ENCODE peak calls at places on chromosomes 6 and 20, in eight cellular contexts. M, L, V, A, F, Z, C and P are unnamed samples.
A peak's percentile ranks its signal among the peaks of the same experiment; 100 is the strongest.

GRCh38 chr6:150741633-150742200 is 123.8 kb upstream of the MTHFD1L start:
- DNase-seq in M (peak; percentile 41), L (no peak), V (peak; percentile 5), A (no peak), F (peak; percentile 27), Z (no peak), C (no peak), P (peak; percentile 25)

GRCh38 chr6:27205375-27206278 is 41.9 kb upstream of the PRSS16 start:
- DNase-seq in M (no peak), L (peak; percentile 6), V (no peak), A (no peak), F (no peak), Z (no peak), C (no peak), P (no peak)

GRCh38 chr20:52105045-52105572 is 86.5 kb downstream of the ZFP64 start:
- DNase-seq in M (peak; percentile 56), L (peak; percentile 54), V (peak; percentile 68), A (no peak), F (peak; percentile 58), Z (peak; percentile 29), C (no peak), P (no peak)

GRCh38 chr20:18794428-18794787 is 19.2 kb upstream of the SCP2D1 start:
- DNase-seq in M (no peak), L (no peak), V (no peak), A (no peak), F (no peak), Z (no peak), C (no peak), P (no peak)

GRCh38 chr6:138088307-138088744 is 18.9 kb downstream of the PERP start:
- DNase-seq in M (no peak), L (peak; percentile 90), V (peak; percentile 84), A (peak; percentile 29), F (no peak), Z (peak; percentile 72), C (peak; percentile 80), P (no peak)

GRCh38 chr20:36861875-36862801 is 13.8 kb upstream of the TLDC2 start:
- DNase-seq in M (no peak), L (peak; percentile 79), V (peak; percentile 91), A (peak; percentile 74), F (peak; percentile 63), Z (peak; percentile 82), C (no peak), P (peak; percentile 66)

GRCh38 chr6:16128759-16129622 is at the start of gene MYLIP:
- DNase-seq in M (peak; percentile 99), L (peak; percentile 86), V (peak; percentile 90), A (peak; percentile 97), F (peak; percentile 99), Z (peak; percentile 91), C (peak; percentile 59), P (peak; percentile 100)

GRCh38 chr6:90355965-90356364 is 59.3 kb upstream of the BACH2 start:
- DNase-seq in M (no peak), L (no peak), V (no peak), A (no peak), F (no peak), Z (no peak), C (no peak), P (no peak)

GRCh38 chr20:8932192-8933150 is 136.4 kb upstream of the PLCB4 start:
- DNase-seq in M (no peak), L (peak; percentile 69), V (peak; percentile 42), A (no peak), F (no peak), Z (peak; percentile 91), C (peak; percentile 90), P (no peak)

GRCh38 chr6:55666811-55667210 is 87.8 kb upstream of the HMGCLL1 start:
- DNase-seq in M (no peak), L (no peak), V (no peak), A (no peak), F (no peak), Z (no peak), C (no peak), P (no peak)

GRCh38 chr6:55665224-55665587 is 86.2 kb upstream of the HMGCLL1 start:
- DNase-seq in M (no peak), L (no peak), V (no peak), A (no peak), F (no peak), Z (no peak), C (no peak), P (no peak)

GRCh38 chr6:55670850-55671413 is 91.9 kb upstream of the HMGCLL1 start:
- DNase-seq in M (no peak), L (no peak), V (no peak), A (no peak), F (no peak), Z (no peak), C (no peak), P (no peak)

GRCh38 chr6:55669133-55669532 is 90.1 kb upstream of the HMGCLL1 start:
- DNase-seq in M (no peak), L (no peak), V (no peak), A (no peak), F (no peak), Z (no peak), C (no peak), P (no peak)

DNA sequence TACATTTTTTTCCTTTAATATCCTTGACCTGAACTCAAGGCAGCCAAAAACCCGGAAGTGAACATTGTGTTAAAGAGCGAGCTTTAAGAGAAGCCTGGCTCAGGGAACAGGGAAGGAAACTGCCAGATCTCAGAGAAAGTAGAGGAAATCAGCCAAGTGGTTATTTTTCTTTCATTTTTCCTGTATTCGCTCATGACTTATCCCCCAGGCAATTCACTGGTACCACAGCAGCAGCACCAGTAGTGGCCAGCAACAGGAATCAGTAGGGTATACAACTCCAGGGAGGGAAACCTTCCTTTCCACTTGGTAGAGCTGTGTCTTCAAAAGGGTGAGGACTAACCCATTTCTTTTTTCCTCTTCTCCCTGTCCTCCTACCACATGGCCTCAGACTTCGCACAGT is 89.6 kb upstream of the HMGCLL1 start:
- DNase-seq in M (no peak), L (peak; percentile 3), V (no peak), A (no peak), F (no peak), Z (no peak), C (no peak), P (no peak)
- TF ChIP-seq CTCF in M (no peak), L (no peak), V (no peak), A (no peak), F (no peak), Z (no peak), C (no peak), P (no peak)

GRCh38 chr6:118551673-118552063 is 3.6 kb downstream of the PLN start:
- DNase-seq in M (no peak), L (peak; percentile 77), V (no peak), A (no peak), F (no peak), Z (peak; percentile 77), C (peak; percentile 45), P (no peak)
- TF ChIP-seq CTCF in M (no peak), L (no peak), V (no peak), A (no peak), F (no peak), Z (no peak), C (no peak), P (no peak)

GRCh38 chr20:44691424-44692423 is 23.4 kb upstream of the CCN5 start:
- DNase-seq in M (no peak), L (peak; percentile 59), V (no peak), A (no peak), F (no peak), Z (peak; percentile 92), C (no peak), P (no peak)
- TF ChIP-seq CTCF in M (no peak), L (no peak), V (no peak), A (no peak), F (no peak), Z (no peak), C (no peak), P (no peak)

DNA sequence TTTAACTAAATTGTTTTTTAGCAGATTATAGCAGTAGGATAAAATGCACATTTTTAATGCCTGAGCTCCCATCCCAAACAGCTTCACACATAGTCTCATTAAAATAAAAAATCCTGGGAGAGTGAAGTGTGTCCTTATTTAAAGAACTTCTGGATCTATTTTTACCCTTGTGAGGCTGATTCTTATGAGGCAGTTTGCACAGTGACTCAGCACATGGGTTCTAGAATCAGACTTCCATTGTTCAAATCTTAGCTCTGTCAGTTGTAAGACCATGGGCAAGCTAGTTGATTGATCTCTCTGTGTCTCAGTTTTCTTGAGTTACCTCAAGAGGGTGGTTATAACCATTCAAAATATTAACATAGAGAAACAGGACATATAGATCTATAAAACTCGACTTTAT is 72.3 kb downstream of the MACROD2 start:
- DNase-seq in M (no peak), L (no peak), V (peak; percentile 19), A (no peak), F (no peak), Z (no peak), C (no peak), P (no peak)
- TF ChIP-seq CTCF in M (no peak), L (no peak), V (no peak), A (no peak), F (no peak), Z (no peak), C (no peak), P (no peak)

DNA sequence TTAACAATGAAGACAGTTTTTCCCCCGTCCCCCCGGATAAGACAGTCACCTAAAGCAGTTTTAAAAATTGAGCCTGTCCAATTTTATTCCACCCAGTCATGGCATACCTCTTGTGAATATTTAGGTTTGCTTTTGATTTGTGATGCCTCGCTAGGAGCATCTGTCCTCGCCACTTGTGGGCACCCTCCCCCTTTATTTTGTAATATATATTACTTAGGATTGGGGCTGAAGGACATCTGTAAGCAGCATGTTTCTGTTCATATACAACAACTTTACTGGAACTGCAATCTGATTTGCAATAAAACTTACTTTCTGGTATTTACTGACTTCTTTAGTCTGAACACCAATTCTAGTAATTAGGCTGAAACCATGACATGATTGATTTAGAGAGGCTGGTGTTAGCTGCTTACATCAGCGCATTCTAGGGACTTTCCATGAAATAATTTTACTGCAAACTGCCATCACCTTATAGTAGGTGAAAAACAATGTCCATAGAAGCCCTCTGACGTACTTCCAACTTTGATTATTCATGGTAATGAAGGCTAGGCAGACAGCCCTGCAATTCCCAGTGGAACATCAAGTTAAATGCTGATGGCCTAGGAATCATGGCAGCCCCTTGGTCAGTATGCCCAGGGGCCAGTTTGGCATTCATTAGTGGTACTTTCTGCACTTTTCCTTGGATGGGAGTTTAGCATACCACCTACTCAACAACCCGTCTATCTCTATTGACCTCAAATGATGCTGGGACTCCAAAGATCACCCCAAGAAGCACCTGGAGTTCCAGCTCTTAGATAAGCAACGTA is 132.9 kb upstream of the MCHR2 start:
- DNase-seq in M (no peak), L (no peak), V (no peak), A (no peak), F (no peak), Z (no peak), C (no peak), P (no peak)
- TF ChIP-seq CTCF in M (no peak), L (no peak), V (no peak), A (no peak), F (no peak), Z (no peak), C (no peak), P (no peak)